ENCODE peak calls at places on chromosome 22, in four cellular contexts. One of them, this sample, is unnamed.

GRCh38 chr22:44723801-44724200 is 21.8 kb downstream of the PRR5 start:
- DNase-seq in AG10803: no peak
- DNase-seq in GM12865: peak; percentile 47
- DNase-seq in AG09309: no peak
- DNase-seq in this sample: no peak

GRCh38 chr22:25013634-25014033 is 61.1 kb downstream of the KIAA1671 start:
- DNase-seq in AG10803: no peak
- DNase-seq in GM12865: no peak
- DNase-seq in AG09309: no peak
- DNase-seq in this sample: no peak

GRCh38 chr22:39967996-39968968 is 8.1 kb downstream of the TMA7B start:
- DNase-seq in AG10803: peak; percentile 41
- DNase-seq in GM12865: no peak
- DNase-seq in AG09309: no peak
- DNase-seq in this sample: no peak

GRCh38 chr22:37848587-37849088 is 581 bp upstream of the EIF3L start:
- DNase-seq in AG10803: peak; percentile 35
- DNase-seq in GM12865: peak; percentile 34
- DNase-seq in AG09309: no peak
- DNase-seq in this sample: no peak

GRCh38 chr22:23215294-23216204 is 35.2 kb downstream of the BCR start:
- DNase-seq in AG10803: peak; percentile 39
- DNase-seq in GM12865: no peak
- DNase-seq in AG09309: no peak
- DNase-seq in this sample: no peak

GRCh38 chr22:29071261-29072045 is 1.4 kb upstream of the KREMEN1 start:
- DNase-seq in AG10803: no peak
- DNase-seq in GM12865: peak; percentile 62
- DNase-seq in AG09309: no peak
- DNase-seq in this sample: peak; percentile 65

GRCh38 chr22:48075604-48076400 is 1313.4 kb downstream of the TBC1D22A start:
- DNase-seq in AG10803: no peak
- DNase-seq in GM12865: no peak
- DNase-seq in AG09309: no peak
- DNase-seq in this sample: no peak

GRCh38 chr22:30249049-30250038 is 2.8 kb upstream of the LIF start:
- DNase-seq in AG10803: no peak
- DNase-seq in GM12865: no peak
- DNase-seq in AG09309: no peak
- DNase-seq in this sample: no peak

GRCh38 chr22:44272330-44272729 is 40.4 kb downstream of the SHISAL1 start:
- DNase-seq in AG10803: no peak
- DNase-seq in GM12865: no peak
- DNase-seq in AG09309: no peak
- DNase-seq in this sample: no peak

GRCh38 chr22:19291218-19291579 is 320 bp downstream of the CLTCL1 start:
- DNase-seq in AG10803: peak; percentile 20
- DNase-seq in GM12865: peak; percentile 11
- DNase-seq in AG09309: no peak
- DNase-seq in this sample: peak; percentile 36

GRCh38 chr22:42646569-42647525 is 2.3 kb downstream of the CYB5R3 start:
- DNase-seq in AG10803: peak; percentile 33
- DNase-seq in GM12865: no peak
- DNase-seq in AG09309: no peak
- DNase-seq in this sample: no peak

GRCh38 chr22:38172489-38173155 is 9.0 kb downstream of the PLA2G6 start:
- DNase-seq in AG10803: peak; percentile 40
- DNase-seq in GM12865: no peak
- DNase-seq in AG09309: no peak
- DNase-seq in this sample: no peak

GRCh38 chr22:21624120-21624879 is 5.5 kb downstream of the YDJC start:
- DNase-seq in AG10803: no peak
- DNase-seq in GM12865: no peak
- DNase-seq in AG09309: no peak
- DNase-seq in this sample: no peak

GRCh38 chr22:17536269-17536668 is 27.0 kb upstream of the SLC25A18 start:
- DNase-seq in AG10803: peak; percentile 37
- DNase-seq in GM12865: no peak
- DNase-seq in AG09309: no peak
- DNase-seq in this sample: no peak

GRCh38 chr22:24400726-24401596 is 26.4 kb upstream of the ADORA2A start:
- DNase-seq in AG10803: peak; percentile 35
- DNase-seq in GM12865: peak; percentile 50
- DNase-seq in AG09309: no peak
- DNase-seq in this sample: peak; percentile 43

GRCh38 chr22:22932512-22932941 is 44.9 kb downstream of the IGLL5 start:
- DNase-seq in AG10803: no peak
- DNase-seq in GM12865: peak; percentile 71
- DNase-seq in AG09309: no peak
- DNase-seq in this sample: no peak

GRCh38 chr22:49136816-49137180 is 690.9 kb downstream of the BRD1 start:
- DNase-seq in AG10803: no peak
- DNase-seq in GM12865: no peak
- DNase-seq in AG09309: no peak
- DNase-seq in this sample: no peak

GRCh38 chr22:26169312-26170111 is at the start of gene SEZ6L:
- DNase-seq in AG10803: no peak
- DNase-seq in GM12865: peak; percentile 9
- DNase-seq in AG09309: no peak
- DNase-seq in this sample: peak; percentile 47

GRCh38 chr22:44256085-44256484 is 56.7 kb downstream of the SHISAL1 start:
- DNase-seq in AG10803: no peak
- DNase-seq in GM12865: no peak
- DNase-seq in AG09309: no peak
- DNase-seq in this sample: no peak

GRCh38 chr22:41285441-41285819 is 557 bp downstream of the RANGAP1 start:
- DNase-seq in AG10803: peak; percentile 82
- DNase-seq in GM12865: peak; percentile 77
- DNase-seq in AG09309: no peak
- DNase-seq in this sample: peak; percentile 76

GRCh38 chr22:26259510-26259909 is 90.2 kb downstream of the SEZ6L start:
- DNase-seq in AG10803: peak; percentile 16
- DNase-seq in GM12865: peak; percentile 32
- DNase-seq in AG09309: no peak
- DNase-seq in this sample: no peak

GRCh38 chr22:23058481-23059336 is 11.6 kb upstream of the GNAZ start:
- DNase-seq in AG10803: no peak
- DNase-seq in GM12865: no peak
- DNase-seq in AG09309: no peak
- DNase-seq in this sample: no peak

DNA sequence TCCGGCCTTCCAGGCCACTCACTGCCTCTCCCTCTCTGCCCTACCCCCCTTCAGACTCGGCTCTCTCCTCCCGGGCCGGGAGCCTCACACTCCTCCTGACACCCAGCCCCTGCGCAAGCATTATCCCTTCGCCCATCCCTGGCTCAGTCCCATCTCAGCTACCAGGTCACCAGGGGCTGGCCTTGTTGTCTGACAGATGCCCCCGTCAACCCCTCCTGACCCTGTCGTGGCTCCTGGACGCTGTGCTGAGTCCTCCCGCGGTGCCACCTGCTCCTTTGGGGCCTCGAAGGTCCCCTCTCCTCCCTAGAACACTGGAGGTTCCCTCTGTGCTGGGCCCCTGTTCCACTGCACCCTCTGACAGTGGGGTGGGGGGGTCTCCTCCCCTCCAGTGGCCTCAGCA is 32.9 kb downstream of the TRMU start:
- DNase-seq in AG10803: no peak
- DNase-seq in GM12865: no peak
- DNase-seq in AG09309: no peak
- DNase-seq in this sample: no peak
- TF ChIP-seq CTCF in AG10803: no peak
- TF ChIP-seq CTCF in GM12865: no peak
- TF ChIP-seq CTCF in AG09309: no peak
- TF ChIP-seq CTCF in this sample: no peak

DNA sequence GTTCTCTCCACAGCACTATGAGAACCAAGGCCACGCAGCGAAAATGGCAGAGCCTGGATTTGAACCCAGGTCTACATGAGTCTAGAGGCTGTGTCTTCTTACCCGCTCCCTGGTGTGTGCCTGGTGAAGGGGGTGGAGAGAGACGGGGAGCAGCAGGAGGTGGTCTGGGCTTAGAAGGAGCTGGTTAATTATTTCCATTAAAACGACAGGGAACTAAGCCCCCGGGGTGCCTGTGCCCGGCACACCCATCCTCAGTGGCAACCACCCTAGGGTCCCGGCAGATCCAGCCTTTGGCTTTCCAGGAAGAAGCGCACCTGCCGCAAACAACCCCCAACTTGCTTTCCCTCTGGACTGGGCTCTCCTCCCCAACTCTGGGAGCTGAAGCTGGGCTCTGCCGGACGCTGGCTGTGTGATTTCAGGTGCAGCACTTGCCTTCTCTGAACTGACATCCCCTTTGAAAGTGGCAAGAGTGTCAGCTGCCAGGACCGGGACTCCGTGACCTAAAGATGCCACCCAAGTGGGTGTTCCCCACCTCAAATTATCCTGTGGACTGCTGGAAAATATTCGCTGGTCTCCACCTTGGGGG is 35.8 kb downstream of the MN1 start:
- DNase-seq in AG10803: no peak
- DNase-seq in GM12865: no peak
- DNase-seq in AG09309: no peak
- DNase-seq in this sample: no peak
- TF ChIP-seq CTCF in AG10803: no peak
- TF ChIP-seq CTCF in GM12865: no peak
- TF ChIP-seq CTCF in AG09309: no peak
- TF ChIP-seq CTCF in this sample: no peak

GRCh38 chr22:50281957-50282356 is 11.8 kb upstream of the MAPK11 start:
- DNase-seq in AG10803: no peak
- DNase-seq in GM12865: no peak
- DNase-seq in AG09309: no peak
- DNase-seq in this sample: no peak
- TF ChIP-seq CTCF in AG10803: no peak
- TF ChIP-seq CTCF in GM12865: no peak
- TF ChIP-seq CTCF in AG09309: no peak
- TF ChIP-seq CTCF in this sample: no peak

DNA sequence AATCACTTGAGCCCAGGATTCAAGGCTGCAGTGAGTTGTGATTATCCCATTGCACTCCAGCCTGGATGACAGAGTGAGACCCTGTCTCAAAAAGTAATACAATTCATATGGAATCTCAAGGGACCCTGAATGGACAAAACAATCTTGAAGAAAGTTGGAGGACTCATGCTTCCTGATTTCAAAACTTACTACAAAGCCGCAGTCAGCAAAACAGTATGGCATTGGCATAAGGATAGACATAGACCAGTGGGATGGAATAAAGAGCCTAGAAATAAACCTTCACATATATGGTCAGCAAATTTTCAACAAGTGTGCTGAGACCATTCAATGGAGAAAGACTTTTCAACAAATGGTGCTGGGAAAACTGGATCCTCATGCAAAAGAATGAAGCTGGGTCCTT is 2.5 kb downstream of the SELENOO start:
- DNase-seq in AG10803: no peak
- DNase-seq in GM12865: no peak
- DNase-seq in AG09309: no peak
- DNase-seq in this sample: no peak
- TF ChIP-seq CTCF in AG10803: no peak
- TF ChIP-seq CTCF in GM12865: no peak
- TF ChIP-seq CTCF in AG09309: no peak
- TF ChIP-seq CTCF in this sample: no peak

GRCh38 chr22:31269892-31270574 is 22.3 kb downstream of the PIK3IP1 start:
- DNase-seq in AG10803: no peak
- DNase-seq in GM12865: no peak
- DNase-seq in AG09309: no peak
- DNase-seq in this sample: no peak
- TF ChIP-seq CTCF in AG10803: no peak
- TF ChIP-seq CTCF in GM12865: no peak
- TF ChIP-seq CTCF in AG09309: no peak
- TF ChIP-seq CTCF in this sample: no peak

This sample was measured in GM10248.